ENCODE peak calls at places on chromosomes 16 and 17, in four cellular contexts. I is esophagus muscularis mucosa, C is Peyer's patch, A is lower leg skin. Z is an unnamed sample.
A peak's percentile ranks its signal among the peaks of the same experiment; 100 is the strongest.

GRCh38 chr17:521168-521525 is 168.5 kb upstream of the RPH3AL start:
- DNase-seq in I (no peak), A (no peak), C (no peak), Z (no peak)

GRCh38 chr17:78362671-78363070 is 2.8 kb upstream of the SOCS3 start:
- DNase-seq in I (no peak), C (no peak), A (no peak), Z (no peak)

GRCh38 chr17:77399319-77399959 is 258.7 kb downstream of the SEC14L1 start:
- DNase-seq in I (no peak), C (no peak), A (no peak), Z (no peak)

GRCh38 chr17:79793924-79794304 is 3.0 kb downstream of the CBX8 start:
- DNase-seq in I (no peak), C (no peak), A (no peak), Z (no peak)

GRCh38 chr17:81924557-81925532 is 2.7 kb downstream of the MAFG start:
- DNase-seq in C (peak; percentile 74), A (no peak), I (no peak), Z (no peak)

GRCh38 chr16:11669380-11670146 is 1.3 kb downstream of the SNN start:
- DNase-seq in I (no peak), A (peak; percentile 94), C (peak; percentile 72), Z (peak; percentile 13)

GRCh38 chr16:69727916-69728270 is 1.5 kb upstream of the NQO1 start:
- DNase-seq in I (no peak), C (peak; percentile 49), A (no peak), Z (no peak)

GRCh38 chr17:80339118-80339517 is 75.8 kb upstream of the ENDOV start:
- DNase-seq in C (peak; percentile 84), A (no peak), I (no peak), Z (no peak)

GRCh38 chr16:65537336-65537735 is 415.5 kb upstream of the CDH11 start:
- DNase-seq in C (no peak), I (peak; percentile 17), A (no peak), Z (no peak)

GRCh38 chr17:76145231-76146052 is 4.4 kb upstream of the FOXJ1 start:
- DNase-seq in C (peak; percentile 84), I (no peak), A (no peak), Z (no peak)

GRCh38 chr17:1714980-1715802 is 5.0 kb upstream of the TLCD2 start:
- DNase-seq in C (peak; percentile 92), A (peak; percentile 98), I (peak; percentile 97), Z (peak; percentile 93)

GRCh38 chr16:64626771-64627170 is 495.1 kb downstream of the CDH11 start:
- DNase-seq in A (no peak), C (no peak), I (no peak), Z (no peak)

GRCh38 chr16:22191966-22192260 is 14.2 kb upstream of the EEF2K start:
- DNase-seq in C (peak; percentile 60), I (no peak), A (no peak), Z (no peak)

GRCh38 chr17:2904135-2904534 is 107.9 kb downstream of the RAP1GAP2 start:
- DNase-seq in A (no peak), I (no peak), C (peak; percentile 57), Z (peak; percentile 3)

GRCh38 chr17:4499431-4500187 is 928 bp downstream of the SPNS2 start:
- DNase-seq in I (no peak), A (no peak), C (no peak), Z (no peak)

GRCh38 chr16:62370445-62370844 is 334.2 kb upstream of the CDH8 start:
- DNase-seq in A (no peak), I (no peak), C (no peak), Z (no peak)

GRCh38 chr17:13362341-13363122 is 239.2 kb downstream of the HS3ST3A1 start:
- DNase-seq in I (no peak), A (no peak), C (no peak), Z (peak; percentile 64)

GRCh38 chr16:85344502-85345128 is 232.3 kb upstream of the CIBAR2 start:
- DNase-seq in I (no peak), A (no peak), C (no peak), Z (no peak)

GRCh38 chr17:81511800-81512559 is 619 bp downstream of the ACTG1 start:
- DNase-seq in A (no peak), C (peak; percentile 66), I (no peak), Z (peak; percentile 43)

GRCh38 chr16:4664538-4665418 is 28.6 kb upstream of the NUDT16L1 start:
- DNase-seq in A (no peak), C (peak; percentile 87), I (no peak), Z (no peak)

GRCh38 chr16:1412847-1413246 is 1.7 kb downstream of the UNKL start:
- DNase-seq in I (no peak), C (no peak), A (no peak), Z (no peak)

GRCh38 chr17:2982854-2983636 is 80.4 kb downstream of the OR1D5 start:
- DNase-seq in C (peak; percentile 69), I (no peak), A (peak; percentile 94), Z (peak; percentile 77)

GRCh38 chr17:17348872-17349723 is 45.9 kb downstream of the NT5M start:
- DNase-seq in I (no peak), C (peak; percentile 38), A (peak; percentile 71), Z (no peak)

GRCh38 chr16:47721016-47721673 is 260.0 kb downstream of the PHKB start:
- DNase-seq in A (no peak), I (peak; percentile 53), C (no peak), Z (no peak)

GRCh38 chr16:77467929-77468328 is 33.1 kb upstream of the ADAMTS18 start:
- DNase-seq in C (no peak), A (no peak), I (no peak), Z (no peak)

GRCh38 chr16:50505714-50506542 is 42.3 kb upstream of the NKD1 start:
- DNase-seq in I (peak; percentile 90), A (no peak), C (no peak), Z (no peak)

GRCh38 chr16:54456291-54456690 is 169.7 kb upstream of the IRX3 start:
- DNase-seq in A (no peak), C (no peak), I (no peak), Z (no peak)

GRCh38 chr17:57541472-57542394 is 203.4 kb downstream of the CCDC182 start:
- DNase-seq in I (no peak), C (peak; percentile 78), A (no peak), Z (no peak)

GRCh38 chr16:19882641-19883040 is 2.0 kb downstream of the GPRC5B start:
- DNase-seq in A (no peak), I (no peak), C (no peak), Z (no peak)

GRCh38 chr17:62179525-62180161 is 114.6 kb upstream of the MED13 start:
- DNase-seq in C (peak; percentile 74), I (no peak), A (peak; percentile 5), Z (peak; percentile 64)

DNA sequence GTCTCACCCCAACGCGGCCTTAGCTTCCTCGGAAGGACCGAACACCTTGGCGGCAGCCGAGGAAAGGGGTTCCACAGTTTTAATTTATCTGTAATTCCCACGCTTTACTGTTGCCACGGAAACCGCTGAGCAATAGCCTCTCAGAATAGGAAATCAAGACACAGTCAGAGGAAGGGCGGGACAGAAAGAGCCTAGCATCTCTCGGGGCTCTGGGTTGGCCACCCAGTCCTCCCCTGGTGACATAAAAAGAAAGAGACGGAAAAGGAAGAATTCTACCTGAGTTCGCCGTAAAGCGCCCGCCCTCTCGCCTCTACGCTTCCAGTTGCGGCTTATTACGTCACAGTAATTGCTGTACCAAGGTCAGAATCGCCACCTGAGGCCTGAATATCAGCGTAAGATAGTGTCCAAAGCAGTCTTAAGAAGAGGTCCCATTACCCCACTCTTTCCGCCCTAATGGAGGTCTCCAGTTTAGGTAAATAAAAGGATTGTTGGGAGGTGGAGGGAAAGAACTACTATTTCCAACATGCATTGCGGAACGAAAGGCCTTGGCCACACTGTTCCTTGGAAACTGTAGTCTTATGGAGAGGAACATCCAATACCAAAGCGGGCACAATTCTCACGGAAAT is 761 bp upstream of the NBR1 start:
- DNase-seq in A (peak; percentile 98), I (peak; percentile 97), C (peak; percentile 97), Z (peak; percentile 97)
- TF ChIP-seq CTCF in A (no peak), I (no peak), C (no peak), Z (no peak)

GRCh38 chr16:29863669-29863984 is 601 bp upstream of the CDIPT start:
- DNase-seq in A (no peak), C (no peak), I (no peak), Z (no peak)
- TF ChIP-seq CTCF in A (no peak), C (no peak), I (peak; percentile 2), Z (no peak)

DNA sequence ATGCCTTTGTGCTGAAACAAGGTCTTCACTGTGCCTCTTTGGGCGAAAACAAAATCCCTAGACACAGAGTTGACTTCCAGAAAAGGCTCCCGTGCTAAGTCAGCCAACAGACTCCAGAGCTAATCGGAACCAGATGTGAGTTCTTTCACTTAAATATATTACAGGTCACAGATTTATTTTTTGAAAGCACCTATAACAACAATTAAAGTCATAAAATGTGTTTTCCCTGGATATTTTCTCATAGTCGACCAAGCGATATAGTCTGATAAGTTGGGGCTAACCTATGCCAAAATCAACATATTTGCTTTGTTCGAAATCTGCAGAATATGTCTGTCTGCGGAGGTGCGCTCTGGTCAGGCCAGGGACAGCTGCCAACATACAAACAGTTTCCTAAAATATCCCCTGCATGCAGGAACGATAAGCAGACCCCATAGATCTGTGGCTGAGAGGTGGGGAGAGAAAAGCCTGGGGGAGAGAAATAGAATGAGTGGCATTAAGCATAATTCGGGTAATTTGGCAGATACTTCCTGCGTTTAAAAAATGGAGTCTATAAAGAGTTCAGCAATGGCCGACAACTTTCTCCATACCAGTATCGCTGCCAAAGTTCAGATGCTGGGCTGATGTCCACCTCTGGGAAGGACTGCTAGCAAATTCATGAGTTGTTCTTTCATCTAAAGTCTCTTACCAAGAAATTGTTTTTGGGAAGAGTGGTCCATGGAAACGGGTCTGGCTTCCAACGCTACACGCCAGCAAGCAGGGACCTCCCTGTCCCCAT is 50.8 kb upstream of the MYH10 start:
- DNase-seq in A (peak; percentile 65), C (no peak), I (no peak), Z (peak; percentile 20)
- TF ChIP-seq CTCF in A (no peak), C (no peak), I (no peak), Z (no peak)

GRCh38 chr16:28140788-28141618 is 70.8 kb downstream of the XPO6 start:
- DNase-seq in C (peak; percentile 82), A (no peak), I (no peak), Z (no peak)
- TF ChIP-seq CTCF in C (peak; percentile 22), A (no peak), I (no peak), Z (no peak)